ENCODE peak calls at places on chromosomes 11 and 22, in six cellular contexts. M, P, F, R, Y and W are unnamed samples.

GRCh38 chr11:70090989-70091388 is 12.9 kb downstream of the ANO1 start:
- DNase-seq in R (no peak), M (peak), Y (no peak), F (no peak), P (no peak), W (peak)

GRCh38 chr22:35419756-35420155 is 19.8 kb downstream of the MCM5 start:
- DNase-seq in M (no peak), Y (no peak), P (no peak), R (no peak), F (no peak), W (no peak)

GRCh38 chr11:120352405-120352804 is 16.2 kb downstream of the ARHGEF12 start:
- DNase-seq in R (no peak), P (no peak), F (no peak), M (no peak), Y (peak), W (no peak)

GRCh38 chr11:128587415-128587814 is at the start of gene ETS1:
- DNase-seq in M (no peak), P (no peak), Y (no peak), R (no peak), F (no peak), W (no peak)

GRCh38 chr11:85316967-85317366 is 310.2 kb downstream of the DLG2 start:
- DNase-seq in Y (no peak), R (no peak), P (no peak), M (no peak), F (no peak), W (no peak)

GRCh38 chr11:113697798-113698407 is 8.2 kb downstream of the TMPRSS5 start:
- DNase-seq in P (no peak), F (no peak), M (no peak), R (no peak), Y (no peak), W (no peak)

GRCh38 chr11:35005156-35005780 is 88.8 kb downstream of the PDHX start:
- DNase-seq in F (peak), P (no peak), Y (no peak), R (no peak), M (no peak), W (no peak)

GRCh38 chr11:118304227-118304808 is at the start of gene CD3E:
- DNase-seq in Y (no peak), M (no peak), P (no peak), R (no peak), F (no peak), W (no peak)

GRCh38 chr11:119198925-119199324 is 7.2 kb upstream of the CBL start:
- DNase-seq in M (no peak), Y (no peak), R (no peak), P (no peak), F (no peak), W (no peak)

GRCh38 chr11:64251986-64252837 is 882 bp downstream of the PLCB3 start:
- DNase-seq in P (no peak), M (no peak), R (no peak), F (peak), Y (peak), W (no peak)

GRCh38 chr11:2303627-2304155 is 1.9 kb downstream of the TSPAN32 start:
- DNase-seq in M (no peak), Y (no peak), P (no peak), R (no peak), F (peak), W (no peak)

GRCh38 chr11:2675540-2675939 is 24.3 kb downstream of the KCNQ1OT1 start:
- DNase-seq in R (no peak), P (no peak), M (no peak), F (peak), Y (no peak), W (no peak)

GRCh38 chr11:61472868-61473267 is 35.7 kb upstream of the LRRC10B start:
- DNase-seq in Y (peak), R (peak), F (no peak), M (no peak), P (peak), W (no peak)